ENCODE peak calls at places on chromosomes 3 and 15, in nine cellular contexts. One of them, this sample, is unnamed.

GRCh38 chr3:47536221-47536891 is 22.8 kb upstream of the ELP6 start:
- DNase-seq in AG04449: no peak
- DNase-seq in breast epithelium: no peak
- DNase-seq in fibroblast of lung: no peak
- DNase-seq in NB4: no peak
- DNase-seq in lower lobe of right lung: no peak
- DNase-seq in fibroblast of mammary gland: no peak
- DNase-seq in kidney epithelial cell: no peak
- DNase-seq in cardiac fibroblast: no peak
- DNase-seq in this sample: no peak

GRCh38 chr3:157502916-157503620 is at the start of gene VEPH1:
- DNase-seq in lower lobe of right lung: peak
- DNase-seq in breast epithelium: no peak
- DNase-seq in fibroblast of lung: peak
- DNase-seq in fibroblast of mammary gland: peak
- DNase-seq in NB4: no peak
- DNase-seq in kidney epithelial cell: peak
- DNase-seq in AG04449: no peak
- DNase-seq in cardiac fibroblast: peak
- DNase-seq in this sample: no peak

GRCh38 chr15:33201376-33202189 is 7.1 kb upstream of the FMN1 start:
- DNase-seq in breast epithelium: peak
- DNase-seq in fibroblast of mammary gland: peak
- DNase-seq in NB4: peak
- DNase-seq in AG04449: no peak
- DNase-seq in cardiac fibroblast: no peak
- DNase-seq in fibroblast of lung: peak
- DNase-seq in lower lobe of right lung: peak
- DNase-seq in kidney epithelial cell: peak
- DNase-seq in this sample: peak

GRCh38 chr3:122858373-122858772 is 63.5 kb downstream of the SLC49A4 start:
- DNase-seq in NB4: peak
- DNase-seq in fibroblast of mammary gland: peak
- DNase-seq in fibroblast of lung: peak
- DNase-seq in lower lobe of right lung: no peak
- DNase-seq in breast epithelium: no peak
- DNase-seq in kidney epithelial cell: no peak
- DNase-seq in AG04449: no peak
- DNase-seq in cardiac fibroblast: peak
- DNase-seq in this sample: no peak

GRCh38 chr3:126540342-126540849 is 16.4 kb downstream of the CHST13 start:
- DNase-seq in fibroblast of lung: peak
- DNase-seq in lower lobe of right lung: peak
- DNase-seq in breast epithelium: peak
- DNase-seq in fibroblast of mammary gland: peak
- DNase-seq in cardiac fibroblast: peak
- DNase-seq in AG04449: peak
- DNase-seq in NB4: peak
- DNase-seq in kidney epithelial cell: peak
- DNase-seq in this sample: peak

GRCh38 chr3:89932882-89933281 is 825.5 kb downstream of the EPHA3 start:
- DNase-seq in fibroblast of lung: no peak
- DNase-seq in breast epithelium: no peak
- DNase-seq in NB4: no peak
- DNase-seq in AG04449: no peak
- DNase-seq in cardiac fibroblast: no peak
- DNase-seq in kidney epithelial cell: no peak
- DNase-seq in lower lobe of right lung: no peak
- DNase-seq in fibroblast of mammary gland: no peak
- DNase-seq in this sample: no peak

GRCh38 chr3:111246967-111247760 is 175.5 kb downstream of the NECTIN3 start:
- DNase-seq in fibroblast of lung: peak
- DNase-seq in NB4: no peak
- DNase-seq in lower lobe of right lung: no peak
- DNase-seq in cardiac fibroblast: peak
- DNase-seq in fibroblast of mammary gland: peak
- DNase-seq in kidney epithelial cell: peak
- DNase-seq in breast epithelium: no peak
- DNase-seq in AG04449: peak
- DNase-seq in this sample: no peak

GRCh38 chr3:195705081-195705991 is 15.4 kb upstream of the MUC20 start:
- DNase-seq in AG04449: no peak
- DNase-seq in cardiac fibroblast: no peak
- DNase-seq in kidney epithelial cell: no peak
- DNase-seq in fibroblast of lung: no peak
- DNase-seq in fibroblast of mammary gland: no peak
- DNase-seq in breast epithelium: no peak
- DNase-seq in NB4: no peak
- DNase-seq in lower lobe of right lung: no peak
- DNase-seq in this sample: no peak

GRCh38 chr15:54066403-54066802 is 88.2 kb downstream of the UNC13C start:
- DNase-seq in cardiac fibroblast: no peak
- DNase-seq in kidney epithelial cell: no peak
- DNase-seq in breast epithelium: no peak
- DNase-seq in AG04449: no peak
- DNase-seq in fibroblast of mammary gland: no peak
- DNase-seq in lower lobe of right lung: no peak
- DNase-seq in NB4: no peak
- DNase-seq in fibroblast of lung: no peak
- DNase-seq in this sample: no peak

GRCh38 chr3:27632431-27633223 is 89.5 kb downstream of the EOMES start:
- DNase-seq in fibroblast of mammary gland: peak
- DNase-seq in NB4: peak
- DNase-seq in fibroblast of lung: peak
- DNase-seq in cardiac fibroblast: peak
- DNase-seq in kidney epithelial cell: no peak
- DNase-seq in AG04449: no peak
- DNase-seq in breast epithelium: no peak
- DNase-seq in lower lobe of right lung: peak
- DNase-seq in this sample: no peak

GRCh38 chr3:13073042-13073906 is at the start of gene IQSEC1:
- DNase-seq in AG04449: no peak
- DNase-seq in kidney epithelial cell: no peak
- DNase-seq in NB4: no peak
- DNase-seq in fibroblast of mammary gland: peak
- DNase-seq in breast epithelium: no peak
- DNase-seq in cardiac fibroblast: peak
- DNase-seq in lower lobe of right lung: peak
- DNase-seq in fibroblast of lung: peak
- DNase-seq in this sample: no peak

GRCh38 chr3:126377211-126377610 is 17.5 kb upstream of the CFAP100 start:
- DNase-seq in kidney epithelial cell: no peak
- DNase-seq in lower lobe of right lung: no peak
- DNase-seq in fibroblast of mammary gland: no peak
- DNase-seq in fibroblast of lung: no peak
- DNase-seq in breast epithelium: no peak
- DNase-seq in NB4: no peak
- DNase-seq in AG04449: no peak
- DNase-seq in cardiac fibroblast: no peak
- DNase-seq in this sample: no peak

GRCh38 chr3:2158828-2159227 is 60.2 kb downstream of the CNTN4 start:
- DNase-seq in cardiac fibroblast: no peak
- DNase-seq in lower lobe of right lung: no peak
- DNase-seq in fibroblast of mammary gland: no peak
- DNase-seq in breast epithelium: no peak
- DNase-seq in AG04449: no peak
- DNase-seq in fibroblast of lung: no peak
- DNase-seq in NB4: no peak
- DNase-seq in kidney epithelial cell: no peak
- DNase-seq in this sample: no peak

GRCh38 chr3:140499114-140499757 is 178.6 kb upstream of the TRIM42 start:
- DNase-seq in fibroblast of lung: no peak
- DNase-seq in cardiac fibroblast: peak
- DNase-seq in NB4: peak
- DNase-seq in AG04449: no peak
- DNase-seq in breast epithelium: no peak
- DNase-seq in kidney epithelial cell: no peak
- DNase-seq in fibroblast of mammary gland: peak
- DNase-seq in lower lobe of right lung: no peak
- DNase-seq in this sample: no peak

GRCh38 chr15:99401971-99402732 is 150.9 kb downstream of the LRRC28 start:
- DNase-seq in lower lobe of right lung: no peak
- DNase-seq in NB4: no peak
- DNase-seq in breast epithelium: no peak
- DNase-seq in cardiac fibroblast: peak
- DNase-seq in fibroblast of lung: peak
- DNase-seq in kidney epithelial cell: no peak
- DNase-seq in fibroblast of mammary gland: no peak
- DNase-seq in AG04449: no peak
- DNase-seq in this sample: no peak

GRCh38 chr3:112508261-112508660 is 9.0 kb upstream of the BTLA start:
- DNase-seq in fibroblast of lung: no peak
- DNase-seq in fibroblast of mammary gland: no peak
- DNase-seq in kidney epithelial cell: no peak
- DNase-seq in cardiac fibroblast: no peak
- DNase-seq in AG04449: no peak
- DNase-seq in lower lobe of right lung: no peak
- DNase-seq in breast epithelium: no peak
- DNase-seq in NB4: no peak
- DNase-seq in this sample: no peak

DNA sequence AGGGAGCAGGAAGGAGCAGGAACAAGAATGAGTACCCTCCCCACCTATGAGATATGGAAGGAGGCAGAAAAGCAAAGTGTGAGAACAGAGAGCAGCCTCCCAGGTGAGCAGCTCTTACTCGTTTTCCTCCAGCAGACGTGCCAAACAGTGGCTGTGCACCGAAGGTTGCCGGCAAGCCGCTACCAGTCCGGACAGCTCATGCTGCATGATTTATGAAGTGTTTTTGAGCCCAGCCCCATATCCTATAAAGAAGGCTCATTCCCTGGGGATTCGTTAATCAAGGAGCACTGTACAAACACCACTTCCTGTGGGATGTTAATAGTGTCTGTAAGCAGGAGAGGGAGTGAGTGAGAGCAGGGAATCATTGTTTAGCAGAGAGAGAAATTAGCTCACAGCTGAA is 118.3 kb upstream of the FOXB1 start:
- DNase-seq in kidney epithelial cell: no peak
- DNase-seq in fibroblast of mammary gland: peak
- DNase-seq in breast epithelium: no peak
- DNase-seq in fibroblast of lung: no peak
- DNase-seq in cardiac fibroblast: peak
- DNase-seq in NB4: peak
- DNase-seq in AG04449: no peak
- DNase-seq in lower lobe of right lung: no peak
- DNase-seq in this sample: peak
- H3K4me3 ChIP-seq in kidney epithelial cell: no peak
- H3K4me3 ChIP-seq in fibroblast of mammary gland: no peak
- H3K4me3 ChIP-seq in breast epithelium: no peak
- H3K4me3 ChIP-seq in fibroblast of lung: no peak
- H3K4me3 ChIP-seq in cardiac fibroblast: no peak
- H3K4me3 ChIP-seq in NB4: no peak
- H3K4me3 ChIP-seq in AG04449: no peak
- H3K4me3 ChIP-seq in lower lobe of right lung: no peak
- H3K4me3 ChIP-seq in this sample: no peak

GRCh38 chr3:137035631-137036030 is 77.8 kb downstream of the IL20RB start:
- DNase-seq in lower lobe of right lung: no peak
- DNase-seq in NB4: peak
- DNase-seq in kidney epithelial cell: no peak
- DNase-seq in cardiac fibroblast: peak
- DNase-seq in fibroblast of lung: no peak
- DNase-seq in fibroblast of mammary gland: peak
- DNase-seq in AG04449: no peak
- DNase-seq in breast epithelium: no peak
- DNase-seq in this sample: no peak
- TF ChIP-seq CTCF in lower lobe of right lung: no peak
- TF ChIP-seq CTCF in NB4: peak
- TF ChIP-seq CTCF in kidney epithelial cell: peak
- TF ChIP-seq CTCF in cardiac fibroblast: peak
- TF ChIP-seq CTCF in fibroblast of lung: no peak
- TF ChIP-seq CTCF in fibroblast of mammary gland: peak
- TF ChIP-seq CTCF in AG04449: peak
- TF ChIP-seq CTCF in breast epithelium: no peak
- TF ChIP-seq CTCF in this sample: peak

GRCh38 chr3:24287728-24288450 is 206.8 kb downstream of the THRB start:
- DNase-seq in NB4: no peak
- DNase-seq in breast epithelium: no peak
- DNase-seq in lower lobe of right lung: no peak
- DNase-seq in kidney epithelial cell: no peak
- DNase-seq in fibroblast of mammary gland: no peak
- DNase-seq in cardiac fibroblast: peak
- DNase-seq in fibroblast of lung: no peak
- DNase-seq in AG04449: no peak
- DNase-seq in this sample: no peak
- H3K4me3 ChIP-seq in NB4: no peak
- H3K4me3 ChIP-seq in breast epithelium: no peak
- H3K4me3 ChIP-seq in lower lobe of right lung: no peak
- H3K4me3 ChIP-seq in kidney epithelial cell: no peak
- H3K4me3 ChIP-seq in fibroblast of mammary gland: no peak
- H3K4me3 ChIP-seq in cardiac fibroblast: no peak
- H3K4me3 ChIP-seq in fibroblast of lung: no peak
- H3K4me3 ChIP-seq in AG04449: no peak
- H3K4me3 ChIP-seq in this sample: no peak

GRCh38 chr15:95192923-95193322 is 961.6 kb downstream of the MCTP2 start:
- DNase-seq in AG04449: no peak
- DNase-seq in NB4: no peak
- DNase-seq in fibroblast of lung: no peak
- DNase-seq in fibroblast of mammary gland: peak
- DNase-seq in kidney epithelial cell: no peak
- DNase-seq in cardiac fibroblast: no peak
- DNase-seq in lower lobe of right lung: no peak
- DNase-seq in breast epithelium: no peak
- DNase-seq in this sample: peak

GRCh38 chr15:95196176-95196915 is 965.0 kb downstream of the MCTP2 start:
- DNase-seq in kidney epithelial cell: no peak
- DNase-seq in lower lobe of right lung: no peak
- DNase-seq in fibroblast of lung: no peak
- DNase-seq in AG04449: no peak
- DNase-seq in fibroblast of mammary gland: no peak
- DNase-seq in breast epithelium: no peak
- DNase-seq in cardiac fibroblast: no peak
- DNase-seq in NB4: no peak
- DNase-seq in this sample: no peak
- TF ChIP-seq CTCF in kidney epithelial cell: no peak
- TF ChIP-seq CTCF in lower lobe of right lung: no peak
- TF ChIP-seq CTCF in fibroblast of lung: no peak
- TF ChIP-seq CTCF in AG04449: no peak
- TF ChIP-seq CTCF in fibroblast of mammary gland: no peak
- TF ChIP-seq CTCF in breast epithelium: no peak
- TF ChIP-seq CTCF in cardiac fibroblast: no peak
- TF ChIP-seq CTCF in NB4: no peak
- TF ChIP-seq CTCF in this sample: no peak